ENCODE peak calls at places on chromosomes 7 and 10, in ten cellular contexts. S, A, P, Q, Y, W, K, G, R and J are unnamed samples.

GRCh38 chr7:157718303-157719007 is 381.7 kb downstream of the DNAJB6 start:
- DNase-seq in Q (no peak), K (no peak), P (no peak), R (no peak), G (no peak), Y (no peak), W (no peak), A (no peak), S (no peak), J (no peak)

GRCh38 chr7:106125417-106125816 is 13.3 kb upstream of the SYPL1 start:
- DNase-seq in P (no peak), G (no peak), R (peak), K (peak), Q (no peak), Y (no peak), W (no peak), S (no peak), A (no peak), J (no peak)

GRCh38 chr7:140403878-140404564 is at the start of gene RAB19:
- DNase-seq in Y (peak), P (no peak), K (no peak), A (no peak), Q (peak), S (no peak), W (peak), R (no peak), G (no peak), J (no peak)

GRCh38 chr10:121988361-121989324 is at the start of gene TACC2:
- DNase-seq in Q (no peak), W (no peak), G (peak), R (no peak), P (no peak), A (no peak), Y (no peak), K (no peak), S (no peak), J (no peak)

GRCh38 chr10:31596765-31597164 is 277.7 kb downstream of the ZEB1 start:
- DNase-seq in Y (no peak), R (no peak), P (no peak), K (no peak), A (no peak), G (no peak), W (no peak), Q (no peak), S (no peak), J (no peak)

GRCh38 chr7:80450621-80451308 is 61.1 kb downstream of the GNAT3 start:
- DNase-seq in G (peak), K (no peak), P (no peak), A (peak), Y (no peak), W (no peak), R (peak), S (no peak), Q (no peak), J (no peak)

GRCh38 chr7:38190010-38190409 is 12.0 kb downstream of the STARD3NL start:
- DNase-seq in R (peak), Q (no peak), K (no peak), G (no peak), A (peak), W (no peak), Y (no peak), S (peak), P (no peak), J (no peak)

GRCh38 chr7:159020987-159021386 is 123.7 kb downstream of the VIPR2 start:
- DNase-seq in W (no peak), K (no peak), A (no peak), P (no peak), Q (no peak), G (no peak), S (no peak), R (no peak), Y (no peak), J (no peak)

GRCh38 chr10:75657351-75657750 is 225.9 kb downstream of the LRMDA start:
- DNase-seq in S (no peak), G (no peak), A (no peak), Q (no peak), W (no peak), P (no peak), K (no peak), Y (no peak), R (no peak), J (no peak)

GRCh38 chr10:66836057-66836456 is 89.8 kb upstream of the LRRTM3 start:
- DNase-seq in P (no peak), K (no peak), G (peak), W (no peak), R (peak), A (peak), Y (no peak), Q (no peak), S (peak), J (peak)

GRCh38 chr10:119859422-119860258 is 13.0 kb downstream of the MCMBP start:
- DNase-seq in Y (no peak), R (peak), Q (peak), K (no peak), S (peak), W (peak), A (peak), P (no peak), G (peak), J (no peak)

GRCh38 chr7:108054537-108054936 is 51.6 kb upstream of the LAMB1 start:
- DNase-seq in Y (no peak), Q (no peak), R (no peak), K (no peak), A (no peak), P (no peak), W (no peak), S (no peak), G (no peak), J (no peak)

GRCh38 chr10:96665306-96665705 is 55.0 kb downstream of the PIK3AP1 start:
- DNase-seq in G (peak), Q (no peak), Y (no peak), R (peak), A (peak), W (no peak), P (no peak), S (peak), K (no peak), J (peak)

GRCh38 chr10:11440250-11441150 is 170.9 kb downstream of the USP6NL start:
- DNase-seq in A (no peak), P (no peak), Y (peak), W (peak), S (no peak), G (no peak), R (no peak), Q (no peak), K (no peak), J (no peak)

GRCh38 chr10:57094083-57094482 is 733.0 kb upstream of the ZWINT start:
- DNase-seq in S (no peak), Y (no peak), P (no peak), K (no peak), G (no peak), R (no peak), Q (no peak), A (no peak), W (no peak), J (no peak)

GRCh38 chr7:98323597-98324322 is 42.3 kb downstream of the BRI3 start:
- DNase-seq in P (no peak), K (no peak), Q (peak), Y (no peak), R (peak), G (no peak), W (no peak), A (peak), S (no peak), J (no peak)

GRCh38 chr7:121960678-121961461 is 87.9 kb downstream of the PTPRZ1 start:
- DNase-seq in Y (no peak), R (peak), P (peak), Q (no peak), A (peak), W (no peak), S (peak), K (no peak), G (peak), J (peak)

GRCh38 chr10:51313259-51313658 is 239.0 kb downstream of the PRKG1 start:
- DNase-seq in S (no peak), Y (no peak), P (no peak), Q (no peak), K (no peak), W (no peak), R (no peak), G (no peak), A (no peak), J (no peak)

GRCh38 chr7:102044984-102045673 is 227.7 kb downstream of the CUX1 start:
- DNase-seq in Q (no peak), A (peak), S (peak), P (peak), R (peak), K (peak), Y (no peak), G (peak), W (no peak), J (peak)

GRCh38 chr7:120857558-120858298 is at the start of gene TSPAN12:
- DNase-seq in S (peak), Q (peak), G (peak), P (peak), K (peak), Y (peak), A (peak), R (peak), W (peak), J (no peak)

GRCh38 chr7:115937960-115938359 is 92.6 kb downstream of the TFEC start:
- DNase-seq in S (no peak), P (no peak), W (no peak), A (peak), G (no peak), Q (no peak), Y (no peak), R (no peak), K (no peak), J (no peak)

GRCh38 chr10:42618424-42618823 is 19.9 kb downstream of the ZNF33B start:
- DNase-seq in S (no peak), R (no peak), Q (no peak), P (no peak), Y (no peak), G (no peak), W (no peak), A (no peak), K (no peak), J (no peak)

GRCh38 chr10:58919927-58920654 is 256.4 kb upstream of the PHYHIPL start:
- DNase-seq in A (peak), Q (peak), W (no peak), S (peak), Y (no peak), K (no peak), R (peak), G (peak), P (peak), J (peak)

GRCh38 chr10:80669485-80669884 is 131.8 kb downstream of the SH2D4B start:
- DNase-seq in G (no peak), S (no peak), Q (no peak), P (no peak), Y (no peak), A (no peak), R (no peak), K (no peak), W (no peak), J (no peak)

GRCh38 chr10:112616647-112617046 is 169.6 kb downstream of the VTI1A start:
- DNase-seq in Q (no peak), A (no peak), S (no peak), R (no peak), K (no peak), G (no peak), W (no peak), Y (no peak), P (no peak), J (no peak)

GRCh38 chr7:101018271-101019167 is 1.4 kb upstream of the MUC17 start:
- DNase-seq in A (peak), W (peak), Q (peak), Y (peak), R (no peak), G (no peak), P (no peak), S (peak), K (no peak), J (no peak)

GRCh38 chr10:22005763-22006162 is 2.2 kb upstream of the DNAJC1 start:
- DNase-seq in K (no peak), W (no peak), Y (no peak), P (no peak), G (no peak), S (no peak), Q (no peak), A (no peak), R (no peak), J (no peak)